ENCODE peak calls at places on chromosome 1, in ten cellular contexts. One of them, this sample, is unnamed. For H3K9me3, the result is how much of the 10 kb centered on the place peaks cover.

GRCh38 chr1:11806307-11806936 is 431 bp downstream of the CLCN6 start:
- DNase-seq in Peyer's patch: no peak
- DNase-seq in tibial nerve: no peak
- DNase-seq in esophagus muscularis mucosa: no peak
- DNase-seq in adrenal gland: peak
- DNase-seq in breast epithelium: peak
- DNase-seq in K562: peak
- DNase-seq in uterus: no peak
- DNase-seq in HepG2: no peak
- DNase-seq in prostate gland: no peak
- DNase-seq in this sample: no peak

GRCh38 chr1:25031601-25031965 is 101.5 kb upstream of the RUNX3 start:
- DNase-seq in adrenal gland: no peak
- DNase-seq in tibial nerve: no peak
- DNase-seq in uterus: no peak
- DNase-seq in K562: no peak
- DNase-seq in esophagus muscularis mucosa: no peak
- DNase-seq in Peyer's patch: no peak
- DNase-seq in HepG2: no peak
- DNase-seq in breast epithelium: no peak
- DNase-seq in prostate gland: no peak
- DNase-seq in this sample: no peak

GRCh38 chr1:59926381-59927243 is at the start of gene CYP2J2:
- DNase-seq in adrenal gland: peak
- DNase-seq in Peyer's patch: peak
- DNase-seq in breast epithelium: peak
- DNase-seq in prostate gland: peak
- DNase-seq in HepG2: no peak
- DNase-seq in uterus: peak
- DNase-seq in K562: peak
- DNase-seq in tibial nerve: no peak
- DNase-seq in esophagus muscularis mucosa: no peak
- DNase-seq in this sample: peak

GRCh38 chr1:169363046-169363756 is 4.4 kb downstream of the NME7 start:
- DNase-seq in esophagus muscularis mucosa: no peak
- DNase-seq in HepG2: no peak
- DNase-seq in adrenal gland: no peak
- DNase-seq in uterus: no peak
- DNase-seq in K562: no peak
- DNase-seq in tibial nerve: no peak
- DNase-seq in prostate gland: no peak
- DNase-seq in Peyer's patch: no peak
- DNase-seq in breast epithelium: no peak
- DNase-seq in this sample: no peak

GRCh38 chr1:15833069-15833679 is 14.3 kb upstream of the SPEN start:
- DNase-seq in Peyer's patch: peak
- DNase-seq in breast epithelium: peak
- DNase-seq in HepG2: no peak
- DNase-seq in uterus: peak
- DNase-seq in adrenal gland: no peak
- DNase-seq in K562: peak
- DNase-seq in tibial nerve: peak
- DNase-seq in prostate gland: peak
- DNase-seq in esophagus muscularis mucosa: no peak
- DNase-seq in this sample: peak

GRCh38 chr1:245434285-245434684 is 279.5 kb downstream of the KIF26B start:
- DNase-seq in prostate gland: no peak
- DNase-seq in Peyer's patch: no peak
- DNase-seq in K562: no peak
- DNase-seq in adrenal gland: no peak
- DNase-seq in uterus: no peak
- DNase-seq in HepG2: no peak
- DNase-seq in tibial nerve: no peak
- DNase-seq in esophagus muscularis mucosa: no peak
- DNase-seq in breast epithelium: no peak
- DNase-seq in this sample: no peak

GRCh38 chr1:81126989-81127571 is 673.7 kb upstream of the ADGRL2 start:
- DNase-seq in prostate gland: no peak
- DNase-seq in breast epithelium: no peak
- DNase-seq in tibial nerve: no peak
- DNase-seq in esophagus muscularis mucosa: no peak
- DNase-seq in Peyer's patch: no peak
- DNase-seq in K562: no peak
- DNase-seq in adrenal gland: no peak
- DNase-seq in HepG2: no peak
- DNase-seq in uterus: no peak
- DNase-seq in this sample: no peak

GRCh38 chr1:67339623-67340343 is 32.1 kb downstream of the IL12RB2 start:
- DNase-seq in esophagus muscularis mucosa: no peak
- DNase-seq in prostate gland: no peak
- DNase-seq in uterus: no peak
- DNase-seq in adrenal gland: peak
- DNase-seq in tibial nerve: no peak
- DNase-seq in Peyer's patch: no peak
- DNase-seq in breast epithelium: no peak
- DNase-seq in K562: peak
- DNase-seq in HepG2: no peak
- DNase-seq in this sample: no peak

GRCh38 chr1:86507935-86508582 is 38.8 kb upstream of the CLCA4 start:
- DNase-seq in tibial nerve: no peak
- DNase-seq in Peyer's patch: no peak
- DNase-seq in uterus: no peak
- DNase-seq in K562: peak
- DNase-seq in adrenal gland: no peak
- DNase-seq in prostate gland: no peak
- DNase-seq in breast epithelium: no peak
- DNase-seq in HepG2: no peak
- DNase-seq in esophagus muscularis mucosa: no peak
- DNase-seq in this sample: no peak

GRCh38 chr1:66944330-66945274 is 19.8 kb downstream of the MIER1 start:
- DNase-seq in adrenal gland: peak
- DNase-seq in esophagus muscularis mucosa: no peak
- DNase-seq in uterus: peak
- DNase-seq in prostate gland: no peak
- DNase-seq in Peyer's patch: no peak
- DNase-seq in HepG2: peak
- DNase-seq in K562: peak
- DNase-seq in breast epithelium: no peak
- DNase-seq in tibial nerve: peak
- DNase-seq in this sample: no peak

GRCh38 chr1:167199656-167200055 is 21.0 kb upstream of the POU2F1 start:
- DNase-seq in breast epithelium: no peak
- DNase-seq in uterus: no peak
- DNase-seq in HepG2: no peak
- DNase-seq in prostate gland: no peak
- DNase-seq in esophagus muscularis mucosa: no peak
- DNase-seq in adrenal gland: no peak
- DNase-seq in Peyer's patch: no peak
- DNase-seq in tibial nerve: no peak
- DNase-seq in K562: no peak
- DNase-seq in this sample: no peak

DNA sequence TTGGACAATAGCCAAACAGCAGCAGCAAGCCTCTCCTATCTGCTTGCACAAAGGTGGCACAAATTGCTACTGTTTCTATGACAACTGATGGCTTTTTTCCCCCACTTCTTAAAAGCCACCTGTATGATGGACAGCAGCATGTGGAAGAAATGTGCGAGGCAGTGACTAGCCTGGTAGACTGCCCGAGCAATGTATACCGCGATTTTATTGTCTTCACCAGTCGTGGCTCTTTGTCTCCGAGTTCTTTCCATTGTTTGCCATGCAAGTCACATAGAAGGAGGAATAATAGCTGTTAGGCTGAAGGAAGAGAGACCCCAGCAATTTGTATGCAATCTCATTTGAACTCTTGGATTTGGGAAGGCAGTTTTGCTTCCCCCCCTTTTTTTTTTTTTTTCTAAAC is 79.5 kb downstream of the S1PR1 start:
- DNase-seq in uterus: no peak
- DNase-seq in tibial nerve: no peak
- DNase-seq in K562: no peak
- DNase-seq in adrenal gland: no peak
- DNase-seq in breast epithelium: no peak
- DNase-seq in HepG2: no peak
- DNase-seq in prostate gland: no peak
- DNase-seq in esophagus muscularis mucosa: no peak
- DNase-seq in Peyer's patch: no peak
- DNase-seq in this sample: no peak
- TF ChIP-seq POLR2A in uterus: no peak
- TF ChIP-seq POLR2A in tibial nerve: no peak
- TF ChIP-seq POLR2A in K562: no peak
- TF ChIP-seq POLR2A in adrenal gland: no peak
- TF ChIP-seq POLR2A in breast epithelium: no peak
- TF ChIP-seq POLR2A in HepG2: no peak
- TF ChIP-seq POLR2A in prostate gland: no peak
- TF ChIP-seq POLR2A in esophagus muscularis mucosa: no peak
- TF ChIP-seq POLR2A in Peyer's patch: no peak
- TF ChIP-seq POLR2A in this sample: no peak

DNA sequence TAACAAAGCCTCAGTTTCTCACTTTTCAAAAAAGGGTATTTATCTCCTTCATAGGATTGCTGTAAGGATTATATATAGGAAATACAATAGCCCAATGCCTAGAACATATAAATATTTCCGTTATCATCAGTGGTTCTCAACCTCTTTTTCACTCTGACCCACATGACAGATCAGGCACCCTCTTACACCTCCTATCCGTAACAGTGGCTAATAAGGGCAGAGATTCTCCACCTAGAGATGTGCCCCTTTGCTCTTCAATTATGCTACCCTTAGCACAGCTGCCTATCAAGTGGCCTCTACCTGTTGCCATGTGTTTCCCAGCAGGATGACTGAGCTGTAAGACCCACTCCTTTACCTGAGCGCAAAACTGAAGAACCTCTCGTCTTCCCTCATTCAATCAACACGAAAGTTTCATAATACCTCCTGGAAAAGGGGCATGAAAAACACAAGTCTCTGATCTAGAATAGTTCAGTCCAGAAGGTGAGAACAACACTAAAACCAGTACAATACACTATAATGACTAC is 10.5 kb downstream of the PUM1 start:
- DNase-seq in adrenal gland: no peak
- DNase-seq in prostate gland: no peak
- DNase-seq in HepG2: no peak
- DNase-seq in tibial nerve: no peak
- DNase-seq in K562: no peak
- DNase-seq in esophagus muscularis mucosa: no peak
- DNase-seq in Peyer's patch: no peak
- DNase-seq in breast epithelium: no peak
- DNase-seq in uterus: no peak
- DNase-seq in this sample: no peak
- H3K27ac ChIP-seq in adrenal gland: no peak
- H3K27ac ChIP-seq in prostate gland: no peak
- H3K27ac ChIP-seq in HepG2: no peak
- H3K27ac ChIP-seq in tibial nerve: no peak
- H3K27ac ChIP-seq in K562: no peak
- H3K27ac ChIP-seq in esophagus muscularis mucosa: no peak
- H3K27ac ChIP-seq in Peyer's patch: no peak
- H3K27ac ChIP-seq in breast epithelium: peak
- H3K27ac ChIP-seq in uterus: no peak
- H3K27ac ChIP-seq in this sample: peak

DNA sequence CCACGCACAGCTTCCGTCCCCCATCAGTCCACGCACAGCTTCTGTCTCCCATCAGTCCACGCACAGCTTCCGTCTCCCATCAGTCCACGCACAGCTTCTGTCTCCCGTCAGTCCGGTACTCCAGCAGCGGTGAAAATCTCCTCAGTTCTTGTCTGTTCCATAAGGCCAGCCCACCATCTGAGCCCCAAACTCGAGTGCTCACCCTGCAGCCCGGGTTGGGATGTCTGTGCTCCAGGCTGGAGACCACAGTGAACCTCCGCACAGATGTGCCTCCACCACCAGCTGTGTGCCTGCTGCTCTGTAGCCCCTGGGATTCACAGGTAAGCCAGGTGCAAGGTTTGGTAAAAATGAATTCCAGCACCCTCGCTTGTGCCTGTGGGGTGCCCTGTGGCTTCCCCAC is 258.6 kb downstream of the NPHP4 start:
- DNase-seq in tibial nerve: no peak
- DNase-seq in adrenal gland: no peak
- DNase-seq in HepG2: no peak
- DNase-seq in K562: no peak
- DNase-seq in esophagus muscularis mucosa: no peak
- DNase-seq in breast epithelium: peak
- DNase-seq in Peyer's patch: peak
- DNase-seq in prostate gland: no peak
- DNase-seq in uterus: no peak
- DNase-seq in this sample: no peak
- H3K9me3 ChIP-seq in tibial nerve: under half
- H3K9me3 ChIP-seq in adrenal gland: under half
- H3K9me3 ChIP-seq in HepG2: under half
- H3K9me3 ChIP-seq in K562: under half
- H3K9me3 ChIP-seq in esophagus muscularis mucosa: under half
- H3K9me3 ChIP-seq in breast epithelium: under half
- H3K9me3 ChIP-seq in Peyer's patch: under half
- H3K9me3 ChIP-seq in prostate gland: under half
- H3K9me3 ChIP-seq in uterus: under half
- H3K9me3 ChIP-seq in this sample: under half

GRCh38 chr1:218284377-218284916 is 646 bp upstream of the RRP15 start:
- DNase-seq in uterus: no peak
- DNase-seq in K562: no peak
- DNase-seq in prostate gland: no peak
- DNase-seq in adrenal gland: no peak
- DNase-seq in Peyer's patch: no peak
- DNase-seq in HepG2: no peak
- DNase-seq in esophagus muscularis mucosa: no peak
- DNase-seq in tibial nerve: peak
- DNase-seq in breast epithelium: no peak
- DNase-seq in this sample: no peak

GRCh38 chr1:218281285-218281684 is 3.8 kb upstream of the RRP15 start:
- DNase-seq in HepG2: peak
- DNase-seq in Peyer's patch: no peak
- DNase-seq in prostate gland: no peak
- DNase-seq in uterus: no peak
- DNase-seq in K562: no peak
- DNase-seq in esophagus muscularis mucosa: no peak
- DNase-seq in adrenal gland: no peak
- DNase-seq in breast epithelium: no peak
- DNase-seq in tibial nerve: no peak
- DNase-seq in this sample: no peak

DNA sequence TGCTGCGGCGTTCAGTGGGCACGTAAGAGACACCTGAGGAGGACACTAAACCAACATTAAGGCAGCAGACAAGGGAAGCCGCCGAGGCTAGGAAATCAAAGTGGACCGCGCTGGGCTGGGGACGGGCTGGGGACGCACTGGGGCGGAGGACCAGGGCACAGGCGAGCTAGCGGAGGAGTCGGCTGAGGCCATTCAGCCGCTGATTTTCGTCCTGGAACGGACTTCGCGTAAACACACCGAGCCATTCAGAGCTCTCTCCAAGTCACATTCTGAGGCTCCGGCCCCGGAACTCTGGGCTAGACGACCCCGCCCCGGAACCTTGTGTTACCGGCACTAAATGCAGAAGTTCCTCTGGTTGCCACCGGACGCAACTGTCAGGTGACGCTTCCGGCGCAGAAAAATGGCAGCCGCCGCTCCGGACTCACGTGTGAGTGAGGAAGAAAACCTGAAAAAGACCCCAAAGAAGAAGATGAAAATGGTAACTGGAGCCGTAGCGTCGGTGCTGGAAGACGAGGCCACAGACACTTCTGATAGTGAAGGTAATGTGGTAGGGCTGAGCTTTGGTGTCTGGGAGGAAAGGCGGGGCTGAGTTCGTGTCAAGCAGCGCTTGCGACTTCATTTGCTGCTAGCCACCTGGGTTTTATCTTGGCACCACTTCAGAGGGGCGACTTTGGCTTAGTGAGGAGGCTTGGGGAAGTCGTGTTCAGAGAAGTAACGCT is at the start of gene RRP15:
- DNase-seq in uterus: peak
- DNase-seq in Peyer's patch: peak
- DNase-seq in adrenal gland: peak
- DNase-seq in esophagus muscularis mucosa: peak
- DNase-seq in breast epithelium: peak
- DNase-seq in HepG2: peak
- DNase-seq in K562: peak
- DNase-seq in prostate gland: peak
- DNase-seq in tibial nerve: peak
- DNase-seq in this sample: peak
- TF ChIP-seq POLR2A in uterus: peak
- TF ChIP-seq POLR2A in Peyer's patch: peak
- TF ChIP-seq POLR2A in adrenal gland: peak
- TF ChIP-seq POLR2A in esophagus muscularis mucosa: no peak
- TF ChIP-seq POLR2A in breast epithelium: peak
- TF ChIP-seq POLR2A in HepG2: peak
- TF ChIP-seq POLR2A in K562: peak
- TF ChIP-seq POLR2A in prostate gland: peak
- TF ChIP-seq POLR2A in tibial nerve: peak
- TF ChIP-seq POLR2A in this sample: peak